ENCODE peak calls at places on chromosomes 6 and 20, in five cellular contexts. G, C, Q, P and X are unnamed samples.

GRCh38 chr6:15551798-15552197 is 111.0 kb downstream of the DTNBP1 start:
- DNase-seq in G (no peak), C (no peak), Q (peak), P (no peak), X (peak)

GRCh38 chr20:57397004-57397692 is 6.0 kb downstream of the RBM38 start:
- DNase-seq in G (no peak), C (no peak), Q (no peak), P (no peak), X (no peak)

GRCh38 chr20:44832724-44833123 is 22.4 kb upstream of the RIMS4 start:
- DNase-seq in G (peak), C (no peak), Q (no peak), P (no peak), X (no peak)

GRCh38 chr6:87660226-87660886 is 41.7 kb downstream of the AKIRIN2 start:
- DNase-seq in G (peak), C (no peak), Q (no peak), P (no peak), X (no peak)

GRCh38 chr6:32689531-32690505 is 23.4 kb upstream of the HLA-DQB1 start:
- DNase-seq in G (no peak), C (no peak), Q (no peak), P (no peak), X (no peak)

GRCh38 chr6:14861491-14861943 is 384.4 kb upstream of the JARID2 start:
- DNase-seq in G (no peak), C (peak), Q (no peak), P (no peak), X (no peak)

GRCh38 chr6:54244430-54244829 is 63.8 kb upstream of the TINAG start:
- DNase-seq in G (peak), C (no peak), Q (no peak), P (no peak), X (no peak)

GRCh38 chr6:44256291-44257006 is 879 bp downstream of the SLC35B2 start:
- DNase-seq in G (no peak), C (peak), Q (no peak), P (no peak), X (no peak)

GRCh38 chr6:106694343-106694742 is 65.0 kb downstream of the QRSL1 start:
- DNase-seq in G (no peak), C (no peak), Q (no peak), P (no peak), X (no peak)

GRCh38 chr6:62429781-62430180 is 143.8 kb upstream of the KHDRBS2 start:
- DNase-seq in G (no peak), C (no peak), Q (no peak), P (no peak), X (no peak)

GRCh38 chr6:108736832-108737231 is 111.4 kb upstream of the ARMC2 start:
- DNase-seq in G (peak), C (no peak), Q (no peak), P (no peak), X (no peak)

GRCh38 chr20:56463428-56463827 is 5.0 kb upstream of the RTF2 start:
- DNase-seq in G (no peak), C (no peak), Q (no peak), P (no peak), X (no peak)

GRCh38 chr20:50704971-50705370 is 13.6 kb upstream of the RIPOR3 start:
- DNase-seq in G (no peak), C (no peak), Q (no peak), P (no peak), X (no peak)

DNA sequence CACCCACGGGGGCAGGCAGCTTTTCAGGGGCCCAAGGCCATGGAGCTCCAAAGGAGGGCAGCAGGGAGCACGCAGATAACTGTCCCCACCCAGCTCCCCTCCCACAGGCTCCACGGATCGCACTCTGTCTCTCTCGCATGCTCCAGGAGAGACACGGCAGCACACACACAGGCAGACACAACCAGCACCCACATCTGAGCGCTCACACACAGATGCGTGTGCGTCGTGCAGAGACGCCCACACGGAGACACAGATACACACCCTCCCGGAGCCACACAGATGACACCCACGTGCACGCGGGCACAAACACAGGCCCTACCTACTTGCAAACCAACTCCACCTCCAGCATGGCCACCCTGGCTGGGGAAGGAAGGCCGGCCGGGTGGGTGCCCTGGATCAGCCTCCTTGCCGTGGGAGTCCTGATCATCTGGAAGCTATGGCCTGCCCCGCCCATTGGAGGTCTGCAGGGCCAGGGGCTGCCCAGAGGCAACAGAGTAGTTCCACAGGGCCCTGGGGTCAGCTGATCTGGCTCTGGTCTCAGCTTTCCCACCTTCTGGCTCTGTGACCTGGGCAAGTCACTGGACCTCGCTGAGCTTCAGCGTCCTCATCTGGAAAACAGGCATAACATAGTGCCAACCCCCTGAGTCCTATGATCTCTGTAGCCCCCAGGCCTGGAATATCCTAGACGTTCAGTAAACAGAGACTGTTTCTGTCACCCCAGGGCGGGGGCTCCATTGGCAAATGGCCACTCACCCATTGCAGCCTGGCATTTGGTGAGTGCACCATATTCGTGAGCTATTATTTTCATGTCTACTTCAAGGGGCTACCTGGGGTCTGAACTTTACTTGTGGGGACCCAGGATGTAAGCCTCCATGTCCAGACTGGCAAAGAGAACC is 31.6 kb downstream of the AAR2 start:
- DNase-seq in G (no peak), C (no peak), Q (no peak), P (no peak), X (no peak)
- TF ChIP-seq CTCF in G (no peak), C (no peak), Q (no peak), P (no peak), X (no peak)

GRCh38 chr6:101322921-101323320 is 70.6 kb upstream of the GRIK2 start:
- DNase-seq in G (no peak), C (no peak), Q (no peak), P (no peak), X (no peak)

GRCh38 chr6:101326411-101326810 is 67.1 kb upstream of the GRIK2 start:
- DNase-seq in G (no peak), C (no peak), Q (no peak), P (no peak), X (no peak)
- TF ChIP-seq CTCF in G (no peak), C (no peak), Q (no peak), P (no peak), X (no peak)

DNA sequence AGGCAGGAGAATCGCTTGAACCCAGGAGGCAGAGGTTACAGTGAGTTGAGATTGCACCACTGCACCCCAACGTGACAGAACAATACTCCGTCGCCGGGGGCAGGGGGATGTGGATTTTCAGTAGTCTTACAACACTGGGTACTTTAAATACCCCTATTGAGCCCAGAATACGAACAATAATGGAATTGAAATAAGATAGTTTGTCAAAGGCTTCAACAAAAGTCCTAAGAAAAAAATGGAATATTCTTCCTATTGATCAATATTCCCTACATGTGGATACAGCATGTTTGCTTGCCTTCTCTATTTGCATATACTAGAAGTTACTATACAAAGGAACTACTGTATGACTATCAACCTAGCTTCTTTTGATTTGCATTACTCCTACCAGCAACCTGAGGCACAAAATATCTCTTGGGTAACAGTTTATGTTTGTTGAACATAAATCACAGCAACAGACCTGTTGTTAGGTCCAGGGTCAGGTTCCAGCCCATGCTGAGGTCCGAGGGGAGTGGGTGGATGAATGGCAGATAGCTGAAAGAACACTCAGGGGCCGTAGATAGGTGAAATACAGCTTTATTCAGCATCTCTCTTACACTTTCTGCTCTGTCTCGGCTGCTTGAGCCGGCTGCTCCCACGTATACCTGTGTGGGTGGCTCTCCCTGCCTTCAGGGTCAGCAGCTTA is 23.9 kb downstream of the MAN1A1 start:
- DNase-seq in G (no peak), C (no peak), Q (no peak), P (no peak), X (no peak)
- TF ChIP-seq CTCF in G (no peak), C (no peak), Q (no peak), P (no peak), X (no peak)

GRCh38 chr6:160477901-160478300 is 129.7 kb downstream of the SLC22A3 start:
- DNase-seq in G (peak), C (no peak), Q (no peak), P (no peak), X (no peak)
- TF ChIP-seq CTCF in G (no peak), C (no peak), Q (no peak), P (no peak), X (no peak)

GRCh38 chr6:13528232-13528631 is 40.8 kb upstream of the GFOD1 start:
- DNase-seq in G (no peak), C (no peak), Q (no peak), P (no peak), X (no peak)
- TF ChIP-seq CTCF in G (no peak), C (no peak), Q (peak), P (no peak), X (no peak)

GRCh38 chr20:34084227-34084923 is 27.7 kb downstream of the EIF2S2 start:
- DNase-seq in G (no peak), C (no peak), Q (no peak), P (no peak), X (no peak)

GRCh38 chr20:34083781-34084180 is 28.3 kb downstream of the EIF2S2 start:
- DNase-seq in G (no peak), C (no peak), Q (no peak), P (no peak), X (no peak)

GRCh38 chr20:34082232-34082887 is 29.7 kb downstream of the EIF2S2 start:
- DNase-seq in G (no peak), C (no peak), Q (no peak), P (no peak), X (no peak)

GRCh38 chr20:34085544-34086040 is 26.5 kb downstream of the EIF2S2 start:
- DNase-seq in G (no peak), C (no peak), Q (no peak), P (no peak), X (no peak)

DNA sequence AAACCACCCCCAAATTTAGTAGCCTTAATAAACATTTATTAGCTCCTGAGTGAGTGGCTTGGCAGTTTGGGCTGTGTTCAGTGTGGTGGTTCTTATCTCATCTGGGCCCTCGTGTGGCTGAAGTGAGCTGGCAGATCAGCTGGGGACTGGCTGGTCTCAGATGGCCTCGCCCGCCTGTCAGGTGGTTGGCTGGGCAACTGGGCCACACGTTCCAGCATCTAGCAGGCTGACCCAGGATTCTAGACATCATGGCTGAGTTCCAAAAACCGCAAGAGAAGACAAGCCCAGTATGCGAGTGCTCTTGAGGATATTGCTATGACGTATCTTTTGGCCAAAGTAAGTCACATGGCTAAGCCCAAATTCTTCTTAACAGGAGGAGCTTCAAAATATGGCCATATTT is 28.9 kb downstream of the EIF2S2 start:
- DNase-seq in G (peak), C (no peak), Q (peak), P (peak), X (no peak)
- TF ChIP-seq CTCF in G (no peak), C (no peak), Q (peak), P (peak), X (peak)

DNA sequence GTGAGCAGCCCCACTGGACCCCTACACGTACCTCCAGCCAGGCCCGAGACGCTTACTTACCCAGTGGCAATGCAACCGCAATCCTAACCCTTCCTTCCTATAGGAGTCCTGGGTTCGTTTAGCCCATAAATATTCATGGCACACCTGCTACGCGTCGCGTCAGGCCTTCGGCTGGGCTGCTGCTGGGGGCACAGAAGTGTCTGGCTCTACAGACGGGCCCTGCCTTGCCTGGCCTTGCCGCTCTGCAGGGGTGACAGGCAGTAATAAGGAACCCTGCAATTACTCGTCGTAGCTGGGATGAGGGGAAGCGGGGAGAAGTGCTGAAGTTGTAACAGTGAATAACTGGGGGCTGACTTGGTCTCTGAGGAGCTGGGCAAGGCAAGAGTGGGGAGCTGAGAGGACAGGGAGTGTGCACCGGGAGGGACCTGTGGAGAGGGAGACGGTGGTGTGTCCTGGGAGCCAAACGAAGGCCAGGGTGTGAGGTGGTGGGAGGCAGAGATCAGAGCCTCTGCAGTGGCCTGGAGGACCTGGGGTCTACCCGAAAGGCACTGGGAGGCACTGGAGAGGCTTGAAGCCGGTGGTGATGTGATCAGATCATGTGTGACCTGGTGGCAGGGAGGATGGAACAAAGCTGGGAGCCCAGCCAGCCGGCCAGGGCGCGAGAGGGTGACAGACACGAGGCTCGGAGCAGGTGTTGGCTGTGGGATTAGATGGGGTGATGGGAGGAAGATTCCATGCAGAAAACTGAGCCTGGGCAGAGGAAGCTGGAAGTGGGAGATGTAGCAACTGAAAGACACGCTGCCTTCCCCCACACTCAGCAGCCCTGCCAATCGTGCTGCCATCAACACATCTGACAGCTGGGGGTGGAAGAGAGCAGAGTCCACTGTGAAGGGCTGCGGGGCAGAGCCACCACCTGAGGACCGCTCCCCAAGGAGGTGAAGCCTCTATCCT is 36.4 kb downstream of the PSMG4 start:
- DNase-seq in G (no peak), C (no peak), Q (no peak), P (no peak), X (no peak)
- TF ChIP-seq CTCF in G (no peak), C (peak), Q (peak), P (no peak), X (peak)

DNA sequence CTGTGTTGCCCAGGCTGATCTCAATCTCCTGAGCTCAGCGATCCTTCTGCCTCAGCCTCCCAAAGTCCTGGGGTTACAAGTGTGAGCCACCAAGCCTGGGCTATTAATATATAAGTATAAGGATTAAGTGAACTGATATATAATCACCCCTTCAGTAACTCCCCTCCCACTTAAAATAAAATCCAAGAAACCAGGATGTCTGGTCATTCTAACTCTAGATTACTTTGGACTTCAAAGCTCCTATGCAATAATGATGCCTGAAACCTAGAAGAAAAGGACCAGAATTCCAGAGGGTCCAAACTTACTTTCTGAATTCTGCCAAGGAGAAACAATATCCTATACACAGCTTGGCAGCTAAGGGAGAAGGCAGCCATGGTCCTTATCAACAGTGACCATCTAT is 206.8 kb upstream of the ZNF217 start:
- DNase-seq in G (no peak), C (no peak), Q (no peak), P (no peak), X (no peak)
- TF ChIP-seq CTCF in G (no peak), C (no peak), Q (no peak), P (no peak), X (no peak)

GRCh38 chr20:18588554-18589043 is 745 bp downstream of the DTD1 start:
- DNase-seq in G (no peak), C (peak), Q (no peak), P (no peak), X (no peak)
- TF ChIP-seq CTCF in G (no peak), C (no peak), Q (no peak), P (no peak), X (no peak)

GRCh38 chr20:37902504-37903313 is at the start of gene VSTM2L:
- DNase-seq in G (peak), C (no peak), Q (no peak), P (no peak), X (no peak)

GRCh38 chr20:37904845-37905244 is 1.9 kb downstream of the VSTM2L start:
- DNase-seq in G (no peak), C (no peak), Q (no peak), P (no peak), X (no peak)

GRCh38 chr20:37901667-37902503 is 1.0 kb upstream of the VSTM2L start:
- DNase-seq in G (peak), C (peak), Q (no peak), P (peak), X (no peak)

GRCh38 chr20:37904008-37904675 is 1.2 kb downstream of the VSTM2L start:
- DNase-seq in G (no peak), C (no peak), Q (no peak), P (no peak), X (no peak)

GRCh38 chr20:37903317-37904007 is 535 bp downstream of the VSTM2L start:
- DNase-seq in G (no peak), C (peak), Q (no peak), P (no peak), X (no peak)
- TF ChIP-seq CTCF in G (peak), C (peak), Q (peak), P (peak), X (peak)